ENCODE peak calls at places on chromosomes 12 and 14, in seven cellular contexts. M, K, L, U, P, Y and D are unnamed samples.

GRCh38 chr14:55323910-55324309 is 52.7 kb downstream of the FBXO34 start:
- DNase-seq in M (no peak), K (no peak), L (no peak), U (no peak), P (peak), Y (no peak), D (no peak)

GRCh38 chr12:1532796-1533195 is 61.6 kb downstream of the FBXL14 start:
- DNase-seq in M (no peak), K (no peak), L (no peak), U (no peak), P (no peak), Y (no peak), D (no peak)

GRCh38 chr12:109681986-109682707 is 31.5 kb upstream of the FAM222A start:
- DNase-seq in M (no peak), K (no peak), L (no peak), U (no peak), P (no peak), Y (no peak), D (no peak)

GRCh38 chr14:83441801-83442200 is 1908.1 kb upstream of the SEL1L start:
- DNase-seq in M (no peak), K (no peak), L (no peak), U (no peak), P (no peak), Y (no peak), D (no peak)

GRCh38 chr14:99602788-99603415 is 1.1 kb downstream of the CCDC85C start:
- DNase-seq in M (no peak), K (no peak), L (no peak), U (peak), P (no peak), Y (no peak), D (no peak)

GRCh38 chr14:102547067-102547466 is 37.5 kb upstream of the ANKRD9 start:
- DNase-seq in M (no peak), K (no peak), L (no peak), U (no peak), P (no peak), Y (no peak), D (no peak)

GRCh38 chr14:76717508-76717907 is 43.8 kb upstream of the VASH1 start:
- DNase-seq in M (no peak), K (no peak), L (peak), U (no peak), P (no peak), Y (no peak), D (no peak)

GRCh38 chr14:102644523-102644922 is 52.1 kb downstream of the RCOR1 start:
- DNase-seq in M (no peak), K (no peak), L (no peak), U (no peak), P (no peak), Y (no peak), D (no peak)

GRCh38 chr14:75934998-75935628 is 46.7 kb downstream of the TGFB3 start:
- DNase-seq in M (no peak), K (no peak), L (no peak), U (no peak), P (peak), Y (no peak), D (no peak)

GRCh38 chr12:76860301-76860700 is 18.5 kb downstream of the CSRP2 start:
- DNase-seq in M (no peak), K (no peak), L (no peak), U (no peak), P (no peak), Y (no peak), D (no peak)

GRCh38 chr12:44225128-44225527 is 389.2 kb downstream of the TMEM117 start:
- DNase-seq in M (no peak), K (no peak), L (no peak), U (no peak), P (no peak), Y (no peak), D (no peak)